ENCODE peak calls at places on chromosome 1, in ten cellular contexts. G, T, U, P, W, N, Q, H, B and K are unnamed samples.

GRCh38 chr1:11796036-11796828 is 9.5 kb downstream of the MTHFR start:
- DNase-seq in H (peak), G (no peak), Q (no peak), U (no peak), T (no peak), W (no peak), P (no peak), B (no peak), N (no peak), K (no peak)

GRCh38 chr1:17853241-17853640 is 98.1 kb downstream of the ACTL8 start:
- DNase-seq in P (no peak), B (no peak), T (no peak), G (no peak), U (no peak), N (no peak), W (no peak), Q (no peak), H (no peak), K (no peak)

GRCh38 chr1:113042336-113043143 is 30.5 kb upstream of the LRIG2 start:
- DNase-seq in N (peak), U (peak), G (no peak), T (peak), H (peak), B (no peak), W (peak), P (peak), Q (peak), K (peak)

GRCh38 chr1:197994907-197995407 is 77.8 kb downstream of the LHX9 start:
- DNase-seq in N (no peak), B (no peak), U (no peak), W (peak), P (peak), T (no peak), Q (no peak), G (no peak), H (no peak), K (no peak)

GRCh38 chr1:11797525-11798216 is 8.1 kb downstream of the MTHFR start:
- DNase-seq in H (peak), U (no peak), P (no peak), N (no peak), T (no peak), W (no peak), B (no peak), G (no peak), Q (no peak), K (no peak)

GRCh38 chr1:228083871-228084278 is 1.4 kb downstream of the ARF1 start:
- DNase-seq in N (no peak), G (no peak), T (no peak), Q (no peak), P (no peak), U (no peak), W (no peak), B (no peak), H (no peak), K (peak)

GRCh38 chr1:58305622-58306021 is 240.9 kb downstream of the OMA1 start:
- DNase-seq in N (no peak), W (no peak), B (no peak), H (no peak), G (no peak), U (no peak), T (no peak), P (no peak), Q (no peak), K (no peak)

GRCh38 chr1:7940745-7941436 is at the start of gene TNFRSF9:
- DNase-seq in B (peak), H (no peak), W (peak), P (peak), G (peak), U (no peak), T (no peak), N (no peak), Q (no peak), K (no peak)

GRCh38 chr1:56506314-56506743 is 73.0 kb downstream of the PLPP3 start:
- DNase-seq in W (no peak), B (no peak), N (no peak), P (no peak), U (no peak), T (no peak), G (no peak), Q (no peak), H (no peak), K (no peak)